ENCODE peak calls at places on chromosomes 2 and 18, in four cellular contexts. One of them, this sample, is unnamed. For H3K27me3, the result is how much of the 10 kb centered on the place peaks cover.

GRCh38 chr2:144115892-144116291 is 404.0 kb downstream of the ZEB2 start:
- DNase-seq in PC-3: peak
- DNase-seq in GM23248: peak
- DNase-seq in cardiac muscle cell: no peak
- DNase-seq in this sample: no peak

GRCh38 chr2:174338626-174339570 is 4.1 kb downstream of the SP9 start:
- DNase-seq in PC-3: no peak
- DNase-seq in GM23248: no peak
- DNase-seq in cardiac muscle cell: no peak
- DNase-seq in this sample: no peak

GRCh38 chr2:18413794-18414396 is 146.6 kb downstream of the RDH14 start:
- DNase-seq in PC-3: peak
- DNase-seq in cardiac muscle cell: no peak
- DNase-seq in GM23248: peak
- DNase-seq in this sample: peak

GRCh38 chr18:75130591-75131274 is 78.2 kb downstream of the PTGR3 start:
- DNase-seq in GM23248: no peak
- DNase-seq in cardiac muscle cell: no peak
- DNase-seq in PC-3: peak
- DNase-seq in this sample: no peak

GRCh38 chr2:174802459-174802858 is 38.2 kb upstream of the CHRNA1 start:
- DNase-seq in PC-3: no peak
- DNase-seq in cardiac muscle cell: no peak
- DNase-seq in GM23248: peak
- DNase-seq in this sample: no peak

GRCh38 chr2:134232868-134233732 is 20.8 kb upstream of the MGAT5 start:
- DNase-seq in PC-3: peak
- DNase-seq in GM23248: peak
- DNase-seq in cardiac muscle cell: no peak
- DNase-seq in this sample: peak

GRCh38 chr2:28274911-28275685 is 117.6 kb upstream of the FOSL2 start:
- DNase-seq in cardiac muscle cell: no peak
- DNase-seq in GM23248: peak
- DNase-seq in PC-3: peak
- DNase-seq in this sample: peak

GRCh38 chr2:98805412-98806265 is 74.7 kb upstream of the MGAT4A start:
- DNase-seq in GM23248: peak
- DNase-seq in PC-3: peak
- DNase-seq in cardiac muscle cell: no peak
- DNase-seq in this sample: peak

GRCh38 chr2:138846216-138846821 is 66.1 kb upstream of the NXPH2 start:
- DNase-seq in PC-3: peak
- DNase-seq in cardiac muscle cell: peak
- DNase-seq in GM23248: peak
- DNase-seq in this sample: peak

GRCh38 chr2:66434679-66435548 is at the start of gene MEIS1:
- DNase-seq in GM23248: peak
- DNase-seq in PC-3: peak
- DNase-seq in cardiac muscle cell: peak
- DNase-seq in this sample: peak

GRCh38 chr2:47656715-47657600 is 126.0 kb upstream of the MSH6 start:
- DNase-seq in GM23248: peak
- DNase-seq in PC-3: peak
- DNase-seq in cardiac muscle cell: no peak
- DNase-seq in this sample: peak

GRCh38 chr2:149380205-149380604 is 49.8 kb downstream of the LYPD6 start:
- DNase-seq in GM23248: no peak
- DNase-seq in cardiac muscle cell: no peak
- DNase-seq in PC-3: no peak
- DNase-seq in this sample: no peak

GRCh38 chr2:30694286-30695055 is 112.8 kb downstream of the CAPN13 start:
- DNase-seq in PC-3: no peak
- DNase-seq in cardiac muscle cell: no peak
- DNase-seq in GM23248: peak
- DNase-seq in this sample: no peak

GRCh38 chr2:13616656-13617055 is 899.9 kb downstream of the TRIB2 start:
- DNase-seq in PC-3: no peak
- DNase-seq in GM23248: no peak
- DNase-seq in cardiac muscle cell: no peak
- DNase-seq in this sample: no peak

GRCh38 chr2:44741507-44741906 is 200.0 kb upstream of the SIX3 start:
- DNase-seq in cardiac muscle cell: no peak
- DNase-seq in PC-3: no peak
- DNase-seq in GM23248: no peak
- DNase-seq in this sample: peak

GRCh38 chr2:228876296-228876695 is 394.8 kb downstream of the PID1 start:
- DNase-seq in GM23248: no peak
- DNase-seq in PC-3: no peak
- DNase-seq in cardiac muscle cell: no peak
- DNase-seq in this sample: no peak

GRCh38 chr18:56986829-56987228 is 160.1 kb upstream of the BOD1L2 start:
- DNase-seq in GM23248: no peak
- DNase-seq in cardiac muscle cell: no peak
- DNase-seq in PC-3: no peak
- DNase-seq in this sample: no peak

GRCh38 chr2:127700527-127701192 is 637 bp upstream of the SFT2D3 start:
- DNase-seq in cardiac muscle cell: no peak
- DNase-seq in PC-3: peak
- DNase-seq in GM23248: peak
- DNase-seq in this sample: no peak

GRCh38 chr18:58788971-58789797 is 75.5 kb upstream of the ZNF532 start:
- DNase-seq in PC-3: peak
- DNase-seq in GM23248: peak
- DNase-seq in cardiac muscle cell: no peak
- DNase-seq in this sample: peak

GRCh38 chr2:237403024-237403882 is 10.7 kb downstream of the COL6A3 start:
- DNase-seq in PC-3: no peak
- DNase-seq in GM23248: peak
- DNase-seq in cardiac muscle cell: no peak
- DNase-seq in this sample: no peak

GRCh38 chr18:22267697-22268096 is 98.3 kb downstream of the GATA6 start:
- DNase-seq in PC-3: no peak
- DNase-seq in cardiac muscle cell: peak
- DNase-seq in GM23248: no peak
- DNase-seq in this sample: no peak

GRCh38 chr18:43364535-43364934 is 87.2 kb upstream of the SYT4 start:
- DNase-seq in GM23248: no peak
- DNase-seq in cardiac muscle cell: no peak
- DNase-seq in PC-3: no peak
- DNase-seq in this sample: no peak

GRCh38 chr2:201798252-201798918 is 8.0 kb upstream of the CDK15 start:
- DNase-seq in cardiac muscle cell: no peak
- DNase-seq in GM23248: peak
- DNase-seq in PC-3: peak
- DNase-seq in this sample: peak

GRCh38 chr2:56182420-56182819 is 1.4 kb upstream of the CCDC85A start:
- DNase-seq in PC-3: no peak
- DNase-seq in GM23248: no peak
- DNase-seq in cardiac muscle cell: no peak
- DNase-seq in this sample: no peak
- H3K27me3 ChIP-seq in PC-3: half or more
- H3K27me3 ChIP-seq in GM23248: under half
- H3K27me3 ChIP-seq in cardiac muscle cell: half or more
- H3K27me3 ChIP-seq in this sample: under half

GRCh38 chr18:13219012-13219396 is 444 bp downstream of the LDLRAD4 start:
- DNase-seq in PC-3: no peak
- DNase-seq in cardiac muscle cell: no peak
- DNase-seq in GM23248: no peak
- DNase-seq in this sample: no peak
- H3K27me3 ChIP-seq in PC-3: half or more
- H3K27me3 ChIP-seq in cardiac muscle cell: under half
- H3K27me3 ChIP-seq in GM23248: half or more
- H3K27me3 ChIP-seq in this sample: under half

DNA sequence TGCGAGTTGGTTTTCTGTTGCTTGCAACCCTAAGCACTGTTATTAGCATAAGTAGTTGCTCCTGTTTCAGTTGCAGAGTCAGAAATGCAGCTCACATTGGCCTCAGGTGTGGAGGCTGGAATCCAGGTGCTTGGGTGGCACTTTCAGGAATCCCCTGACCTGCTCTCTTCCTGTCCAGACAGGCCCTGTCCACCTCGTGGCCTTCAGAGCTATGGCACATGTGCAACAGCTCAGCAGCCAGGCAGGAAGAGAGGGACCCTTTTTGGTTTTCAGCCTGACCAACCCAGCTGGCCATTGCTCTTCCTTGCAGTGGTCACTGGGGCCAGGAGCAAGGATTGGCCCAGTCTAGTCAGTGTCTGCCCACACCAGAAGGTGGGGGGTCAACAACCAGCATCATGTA is 12.7 kb downstream of the ACOXL start:
- DNase-seq in GM23248: no peak
- DNase-seq in cardiac muscle cell: no peak
- DNase-seq in PC-3: no peak
- DNase-seq in this sample: peak
- H3K27me3 ChIP-seq in GM23248: half or more
- H3K27me3 ChIP-seq in cardiac muscle cell: under half
- H3K27me3 ChIP-seq in PC-3: under half
- H3K27me3 ChIP-seq in this sample: under half

DNA sequence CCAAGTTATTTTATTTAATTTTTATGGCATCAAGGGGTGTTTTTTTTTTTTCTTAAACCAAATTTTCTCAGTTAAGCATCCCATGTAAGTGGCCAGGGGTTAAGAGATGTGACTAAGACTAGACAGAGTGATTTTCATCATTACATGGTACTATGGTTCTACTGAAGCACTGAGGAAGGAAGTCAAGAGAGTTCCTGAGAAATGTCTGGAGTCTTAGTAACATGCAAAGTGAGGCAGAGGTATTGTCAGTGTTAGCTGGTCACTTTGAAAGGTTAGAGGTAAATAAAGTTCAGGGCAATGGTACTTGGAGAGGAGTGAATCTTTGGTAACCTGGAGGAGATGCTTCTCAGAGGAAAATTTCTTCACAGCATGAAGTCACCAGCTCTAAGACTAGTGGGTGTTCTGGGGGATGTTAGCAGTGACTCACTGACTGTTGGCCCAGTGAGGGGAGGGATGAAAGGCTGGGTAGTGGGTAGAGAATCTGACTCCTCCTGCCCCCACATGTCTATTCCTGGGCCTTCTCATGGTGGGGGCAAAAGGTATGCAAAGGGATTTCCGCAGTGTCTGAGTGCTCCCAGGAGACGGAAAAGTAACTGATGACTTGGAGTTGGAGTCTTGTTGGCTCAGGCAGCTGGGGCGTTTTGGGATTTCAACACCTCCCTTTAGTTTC is 23.3 kb upstream of the IL1RN start:
- DNase-seq in PC-3: no peak
- DNase-seq in GM23248: peak
- DNase-seq in cardiac muscle cell: no peak
- DNase-seq in this sample: peak
- H3K27me3 ChIP-seq in PC-3: under half
- H3K27me3 ChIP-seq in GM23248: under half
- H3K27me3 ChIP-seq in cardiac muscle cell: under half
- H3K27me3 ChIP-seq in this sample: under half

DNA sequence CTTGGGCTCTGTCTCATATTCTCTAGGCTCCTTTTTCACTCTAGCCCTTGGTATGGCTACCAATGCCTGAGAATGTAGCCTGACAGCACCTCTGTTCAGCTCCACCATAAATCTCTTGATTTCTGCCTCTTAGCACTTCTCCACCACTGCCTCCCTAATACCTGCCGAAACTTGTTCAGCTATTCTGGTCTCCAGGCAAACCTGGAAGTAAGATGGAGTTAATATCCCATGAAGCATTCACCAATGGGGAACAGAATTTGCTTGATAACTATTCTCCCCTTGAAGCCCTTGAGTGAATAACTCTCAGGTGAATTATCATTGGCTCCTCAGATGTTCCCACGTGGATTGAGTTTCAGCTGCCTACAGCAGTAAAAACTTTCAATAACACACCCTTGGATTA is 145.6 kb downstream of the EVA1A start:
- DNase-seq in PC-3: no peak
- DNase-seq in cardiac muscle cell: no peak
- DNase-seq in GM23248: no peak
- DNase-seq in this sample: no peak
- H3K27me3 ChIP-seq in PC-3: half or more
- H3K27me3 ChIP-seq in cardiac muscle cell: under half
- H3K27me3 ChIP-seq in GM23248: under half
- H3K27me3 ChIP-seq in this sample: under half

DNA sequence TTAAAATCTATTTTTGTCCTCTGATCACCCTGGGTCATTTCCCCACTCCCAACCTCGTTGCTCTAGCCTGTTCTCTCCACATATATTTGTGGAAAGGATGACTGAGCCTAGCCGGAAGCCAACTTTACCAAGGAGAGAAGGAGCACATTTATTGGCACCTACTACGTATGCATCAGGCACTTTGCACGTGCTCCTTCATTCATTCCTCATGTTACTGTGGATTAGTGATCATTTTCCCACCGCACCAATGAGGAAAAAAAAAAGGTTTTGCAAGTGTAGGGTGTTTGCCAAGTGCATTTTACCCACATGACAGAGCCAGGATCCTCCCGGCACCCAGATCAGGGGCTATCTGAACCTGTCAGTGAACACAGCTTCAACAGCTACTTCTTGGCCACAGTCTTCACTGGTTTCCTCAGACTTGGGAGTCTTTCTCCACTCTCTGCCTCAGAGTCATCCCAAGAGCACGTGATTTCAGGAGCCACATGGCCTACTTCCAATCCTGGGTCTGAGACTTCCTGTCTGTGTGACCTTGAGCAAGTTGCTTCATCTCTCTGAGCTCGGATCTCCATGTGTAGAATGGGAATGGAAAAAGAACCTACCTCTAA is 1.9 kb upstream of the C1QL2 start:
- DNase-seq in cardiac muscle cell: no peak
- DNase-seq in PC-3: no peak
- DNase-seq in GM23248: peak
- DNase-seq in this sample: no peak
- H3K27me3 ChIP-seq in cardiac muscle cell: half or more
- H3K27me3 ChIP-seq in PC-3: under half
- H3K27me3 ChIP-seq in GM23248: half or more
- H3K27me3 ChIP-seq in this sample: under half

DNA sequence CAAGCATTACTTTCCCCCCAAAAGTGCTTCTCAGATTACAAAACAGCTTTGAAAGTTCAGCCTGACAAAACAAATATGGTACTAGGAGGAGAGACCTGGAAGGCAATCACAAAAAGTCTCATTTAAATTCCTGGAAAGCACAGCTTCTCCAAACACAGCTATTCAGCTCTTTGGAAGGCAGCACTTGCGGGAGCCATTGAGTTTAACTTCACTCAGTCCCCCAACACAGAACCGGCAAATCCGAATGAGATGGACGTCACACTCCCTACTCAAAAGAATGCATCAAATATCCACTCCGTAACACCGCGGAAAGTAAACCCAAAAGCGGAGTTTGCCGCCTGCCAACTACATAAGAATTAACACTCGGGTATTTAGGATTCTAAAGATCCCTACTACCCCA is 641 bp downstream of the ST6GAL2 start:
- DNase-seq in PC-3: peak
- DNase-seq in cardiac muscle cell: peak
- DNase-seq in GM23248: peak
- DNase-seq in this sample: peak
- H3K27me3 ChIP-seq in PC-3: under half
- H3K27me3 ChIP-seq in cardiac muscle cell: half or more
- H3K27me3 ChIP-seq in GM23248: half or more
- H3K27me3 ChIP-seq in this sample: under half